ENCODE peak calls at places on chromosomes 16 and 17, in eight cellular contexts. E, K, B, U, D, O, Z and X are unnamed samples.

GRCh38 chr16:57993452-57993851 is 7.0 kb downstream of the ZNF319 start:
- DNase-seq in E (no peak), K (no peak), B (no peak), U (no peak), D (no peak), O (no peak), Z (no peak), X (no peak)

GRCh38 chr16:2766430-2767139 is 10.5 kb downstream of the ELOB start:
- DNase-seq in E (no peak), K (no peak), B (no peak), U (no peak), D (no peak), O (no peak), Z (no peak), X (no peak)

GRCh38 chr17:60284709-60285108 is 107.2 kb downstream of the USP32 start:
- DNase-seq in E (no peak), K (no peak), B (no peak), U (no peak), D (no peak), O (no peak), Z (no peak), X (no peak)

GRCh38 chr17:9334536-9335446 is 240.8 kb downstream of the STX8 start:
- DNase-seq in E (no peak), K (no peak), B (no peak), U (no peak), D (no peak), O (no peak), Z (peak), X (no peak)

GRCh38 chr16:56265746-56266145 is 74.5 kb downstream of the GNAO1 start:
- DNase-seq in E (no peak), K (no peak), B (no peak), U (no peak), D (no peak), O (no peak), Z (no peak), X (no peak)

GRCh38 chr17:58321571-58322525 is 6.7 kb downstream of the TSPOAP1 start:
- DNase-seq in E (no peak), K (no peak), B (no peak), U (no peak), D (no peak), O (no peak), Z (peak), X (no peak)

GRCh38 chr16:73171901-73172619 is 124.1 kb upstream of the ZFHX3 start:
- DNase-seq in E (no peak), K (no peak), B (no peak), U (no peak), D (no peak), O (no peak), Z (peak), X (no peak)

GRCh38 chr17:32487460-32488176 is 825 bp downstream of the CDK5R1 start:
- DNase-seq in E (no peak), K (no peak), B (no peak), U (no peak), D (no peak), O (peak), Z (peak), X (peak)

GRCh38 chr17:27666831-27667560 is 36.0 kb downstream of the LGALS9 start:
- DNase-seq in E (no peak), K (no peak), B (no peak), U (no peak), D (no peak), O (no peak), Z (peak), X (no peak)

GRCh38 chr16:8620535-8620934 is 963 bp upstream of the METTL22 start:
- DNase-seq in E (no peak), K (no peak), B (no peak), U (no peak), D (no peak), O (no peak), Z (no peak), X (peak)

GRCh38 chr17:28878981-28879380 is 18.6 kb downstream of the FLOT2 start:
- DNase-seq in E (no peak), K (no peak), B (no peak), U (no peak), D (no peak), O (peak), Z (peak), X (peak)

GRCh38 chr17:48483471-48484131 is 47.2 kb downstream of the HOXB1 start:
- DNase-seq in E (no peak), K (no peak), B (no peak), U (peak), D (no peak), O (peak), Z (peak), X (peak)